ENCODE peak calls at places on chromosome 11, in eight cellular contexts. F is body of pancreas, P is mesendoderm, A is T-helper 2 cell, U is NCI-H460, N is chondrocyte, Q is amniotic stem cell, O is Ammon's horn. X is an unnamed sample.

GRCh38 chr11:122977455-122978302 is 4.0 kb downstream of the BSX start:
- DNase-seq in P (peak; percentile 64), N (no peak), O (no peak), A (no peak), F (no peak), U (no peak), Q (no peak), X (peak; percentile 88)

GRCh38 chr11:45412521-45412920 is 126.4 kb upstream of the SYT13 start:
- DNase-seq in F (no peak), A (no peak), N (no peak), Q (no peak), O (no peak), P (peak; percentile 83), U (no peak), X (peak; percentile 60)

GRCh38 chr11:120184946-120185677 is 25.7 kb upstream of the OAF start:
- DNase-seq in O (no peak), P (no peak), A (no peak), F (peak; percentile 83), Q (no peak), U (no peak), N (peak; percentile 49), X (no peak)

GRCh38 chr11:28169816-28170215 is 61.6 kb downstream of the METTL15 start:
- DNase-seq in Q (no peak), N (no peak), A (no peak), O (peak; percentile 18), U (no peak), P (no peak), F (no peak), X (no peak)

GRCh38 chr11:117725048-117725734 is 71.8 kb downstream of the DSCAML1 start:
- DNase-seq in U (no peak), A (no peak), N (no peak), Q (no peak), O (peak; percentile 62), P (no peak), F (no peak), X (no peak)

GRCh38 chr11:126720539-126721235 is 279.9 kb downstream of the KIRREL3 start:
- DNase-seq in N (no peak), O (no peak), Q (no peak), F (no peak), U (no peak), A (no peak), P (no peak), X (no peak)

GRCh38 chr11:125762445-125762844 is 16.2 kb downstream of the PATE2 start:
- DNase-seq in N (no peak), F (no peak), O (no peak), U (no peak), A (no peak), Q (no peak), P (no peak), X (no peak)

GRCh38 chr11:84522331-84522730 is 1104.8 kb downstream of the DLG2 start:
- DNase-seq in A (no peak), Q (no peak), N (no peak), O (no peak), P (no peak), F (no peak), U (no peak), X (no peak)

GRCh38 chr11:5247479-5248192 is 2.0 kb downstream of the HBG1 start:
- DNase-seq in F (no peak), P (no peak), O (no peak), U (no peak), N (no peak), Q (no peak), A (no peak), X (no peak)

GRCh38 chr11:17652556-17652955 is 66.8 kb upstream of the MYOD1 start:
- DNase-seq in U (no peak), Q (no peak), N (no peak), O (no peak), F (no peak), P (no peak), A (no peak), X (peak; percentile 13)

GRCh38 chr11:5288108-5288911 is 13.4 kb downstream of the OR51B4 start:
- DNase-seq in N (no peak), Q (peak; percentile 60), U (no peak), O (no peak), A (no peak), F (no peak), P (peak; percentile 11), X (no peak)

GRCh38 chr11:105111145-105111944 is 28.2 kb downstream of the CARD18 start:
- DNase-seq in A (no peak), U (no peak), Q (no peak), F (no peak), O (no peak), P (no peak), N (peak; percentile 74), X (no peak)

GRCh38 chr11:96338910-96339703 is 3.9 kb downstream of the MAML2 start:
- DNase-seq in O (peak; percentile 93), N (no peak), P (peak; percentile 52), F (no peak), U (no peak), Q (no peak), A (no peak), X (no peak)

GRCh38 chr11:9138612-9139579 is 47.5 kb upstream of the SCUBE2 start:
- DNase-seq in N (no peak), U (peak; percentile 49), Q (peak; percentile 61), P (no peak), O (no peak), F (peak; percentile 66), A (no peak), X (no peak)

GRCh38 chr11:27255447-27255828 is 107.6 kb downstream of the CCDC34 start:
- DNase-seq in Q (peak; percentile 40), F (no peak), O (no peak), U (no peak), A (no peak), P (no peak), N (no peak), X (no peak)

GRCh38 chr11:44632466-44633123 is 67.1 kb downstream of the CD82 start:
- DNase-seq in A (no peak), Q (no peak), U (peak; percentile 9), N (peak; percentile 65), O (no peak), P (peak; percentile 77), F (peak; percentile 18), X (peak; percentile 78)

GRCh38 chr11:69296890-69297224 is 2.9 kb downstream of the MYEOV start:
- DNase-seq in P (no peak), F (no peak), U (no peak), N (no peak), O (peak; percentile 49), Q (no peak), A (no peak), X (no peak)

GRCh38 chr11:105229758-105230157 is 90.2 kb upstream of the CARD18 start:
- DNase-seq in Q (no peak), P (no peak), F (no peak), N (no peak), U (no peak), O (peak; percentile 13), A (no peak), X (no peak)

GRCh38 chr11:22711212-22711770 is 44.9 kb downstream of the GAS2 start:
- DNase-seq in P (peak; percentile 7), F (peak; percentile 18), N (no peak), A (no peak), Q (no peak), O (no peak), U (no peak), X (no peak)